ENCODE peak calls at places on chromosomes 4 and X, in six cellular contexts. A is hepatocyte, U is HCT116, L is DND-41, H is fibroblast of lung, S is PC-3. T is an unnamed sample.

GRCh38 chrX:12974797-12975669 is at the start of gene TMSB4X:
- DNase-seq in A (peak), U (no peak), L (peak), H (peak), S (peak), T (peak)

GRCh38 chr4:180665994-180666818 is 1577.0 kb upstream of the TENM3 start:
- DNase-seq in A (peak), U (peak), L (peak), H (peak), S (peak), T (peak)

GRCh38 chr4:6224725-6225124 is 24.4 kb upstream of the JAKMIP1 start:
- DNase-seq in A (no peak), U (no peak), L (no peak), H (no peak), S (no peak), T (no peak)

GRCh38 chr4:39324446-39324845 is 41.7 kb downstream of the RFC1 start:
- DNase-seq in A (no peak), U (no peak), L (no peak), H (no peak), S (no peak), T (no peak)

GRCh38 chr4:142091085-142091513 is 454.7 kb downstream of the IL15 start:
- DNase-seq in A (no peak), U (no peak), L (no peak), H (peak), S (peak), T (no peak)

GRCh38 chr4:136900706-136901105 is 631.6 kb downstream of the PCDH18 start:
- DNase-seq in A (no peak), U (no peak), L (peak), H (peak), S (no peak), T (no peak)

GRCh38 chrX:70452143-70452733 is 7.6 kb downstream of the DLG3 start:
- DNase-seq in A (peak), U (peak), L (no peak), H (peak), S (peak), T (peak)

GRCh38 chrX:103687073-103687695 is 685 bp upstream of the MORF4L2 start:
- DNase-seq in A (peak), U (peak), L (peak), H (peak), S (peak), T (no peak)

GRCh38 chrX:152926923-152927322 is 29.1 kb downstream of the ZNF185 start:
- DNase-seq in A (no peak), U (no peak), L (no peak), H (no peak), S (no peak), T (no peak)

GRCh38 chr4:24067781-24068193 is 177.9 kb upstream of the PPARGC1A start:
- DNase-seq in A (peak), U (no peak), L (no peak), H (peak), S (peak), T (no peak)

GRCh38 chr4:3074078-3074845 is at the start of the genes HTT and HTT-AS:
- DNase-seq in A (peak), U (peak), L (peak), H (peak), S (peak), T (peak)

GRCh38 chr4:101355767-101356702 is 8.7 kb upstream of the PPP3CA start:
- DNase-seq in A (peak), U (peak), L (no peak), H (peak), S (peak), T (peak)

GRCh38 chr4:23934223-23934622 is 44.4 kb upstream of the PPARGC1A start:
- DNase-seq in A (no peak), U (no peak), L (no peak), H (no peak), S (no peak), T (no peak)

GRCh38 chr4:57098945-57099344 is 11.2 kb downstream of the IGFBP7 start:
- DNase-seq in A (no peak), U (no peak), L (no peak), H (peak), S (no peak), T (no peak)

GRCh38 chr4:52701207-52701606 is 42.1 kb upstream of the USP46 start:
- DNase-seq in A (no peak), U (no peak), L (no peak), H (no peak), S (no peak), T (no peak)

GRCh38 chr4:99833766-99834165 is 17.1 kb downstream of the DAPP1 start:
- DNase-seq in A (no peak), U (no peak), L (no peak), H (no peak), S (no peak), T (no peak)

GRCh38 chr4:109171098-109171497 is 131.4 kb downstream of the COL25A1 start:
- DNase-seq in A (no peak), U (no peak), L (no peak), H (no peak), S (no peak), T (no peak)

GRCh38 chrX:80876877-80877276 is 67.2 kb upstream of the BRWD3 start:
- DNase-seq in A (peak), U (peak), L (no peak), H (peak), S (peak), T (no peak)

GRCh38 chrX:86133761-86134160 is 14.5 kb upstream of the DACH2 start:
- DNase-seq in A (peak), U (no peak), L (no peak), H (peak), S (no peak), T (no peak)

GRCh38 chr4:73843369-73843768 is 6.9 kb downstream of the CXCL6 start:
- DNase-seq in A (no peak), U (no peak), L (no peak), H (peak), S (peak), T (no peak)

GRCh38 chr4:182174979-182175378 is 68.2 kb upstream of the TENM3 start:
- DNase-seq in A (no peak), U (no peak), L (no peak), H (no peak), S (no peak), T (no peak)

GRCh38 chrX:71493111-71493613 is 39.7 kb upstream of the OGT start:
- DNase-seq in A (no peak), U (no peak), L (no peak), H (no peak), S (no peak), T (no peak)

GRCh38 chr4:152064282-152064681 is 303.5 kb upstream of the GATB start:
- DNase-seq in A (no peak), U (no peak), L (no peak), H (peak), S (peak), T (no peak)
- H3K4me3 ChIP-seq in A (no peak), U (no peak), L (no peak), H (no peak), S (no peak), T (no peak)

GRCh38 chrX:25017667-25018247 is 2.0 kb upstream of the ARX start:
- DNase-seq in A (no peak), U (no peak), L (peak), H (no peak), S (no peak), T (no peak)

GRCh38 chrX:25021132-25021498 is 5.3 kb upstream of the ARX start:
- DNase-seq in A (no peak), U (no peak), L (no peak), H (no peak), S (no peak), T (no peak)

GRCh38 chrX:25020391-25021131 is 4.8 kb upstream of the ARX start:
- DNase-seq in A (peak), U (no peak), L (no peak), H (no peak), S (no peak), T (no peak)

GRCh38 chrX:25018682-25019081 is 2.9 kb upstream of the ARX start:
- DNase-seq in A (no peak), U (no peak), L (no peak), H (no peak), S (no peak), T (no peak)

DNA sequence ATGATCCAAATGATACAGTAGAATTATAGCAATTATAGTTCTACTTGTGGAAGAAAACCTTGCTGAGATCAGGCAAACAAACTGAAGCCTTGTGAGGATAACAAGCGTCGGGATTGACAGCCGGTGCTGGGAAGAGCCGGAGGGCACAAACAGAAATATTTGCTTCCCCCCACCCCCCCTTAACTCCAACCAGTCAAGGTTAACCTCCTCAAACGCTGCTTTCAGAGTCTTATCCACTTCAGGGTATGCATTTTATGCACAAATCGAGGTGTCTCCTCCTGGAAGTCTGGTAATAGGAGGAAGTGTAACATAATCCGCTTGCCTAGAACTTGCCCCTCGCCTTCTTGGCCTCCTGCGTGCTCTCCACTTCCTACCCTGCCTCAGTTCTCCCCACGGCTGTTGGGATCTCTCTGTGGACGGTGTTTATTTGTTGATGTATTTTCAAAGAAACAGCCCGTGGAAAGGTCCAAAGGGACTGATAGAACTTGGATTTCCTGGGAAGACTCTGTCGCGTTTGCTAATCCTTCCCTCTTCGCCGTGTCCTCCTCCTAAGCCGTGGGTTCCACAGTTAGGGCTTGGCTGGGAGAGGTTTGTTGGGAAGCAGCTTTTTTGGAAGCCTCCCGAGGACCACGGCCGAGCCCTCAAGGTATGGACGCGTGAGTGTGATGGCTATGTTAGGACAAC is 4.1 kb upstream of the ARX start:
- DNase-seq in A (no peak), U (no peak), L (no peak), H (no peak), S (no peak), T (no peak)
- TF ChIP-seq EZH2 in A (peak), U (no peak), L (no peak), H (peak), S (no peak), T (no peak)

GRCh38 chr4:140579278-140579677 is 10.5 kb upstream of the UCP1 start:
- DNase-seq in A (no peak), U (no peak), L (no peak), H (no peak), S (no peak), T (no peak)
- H3K4me2 ChIP-seq in A (no peak), U (no peak), L (no peak), H (no peak), S (no peak), T (no peak)

DNA sequence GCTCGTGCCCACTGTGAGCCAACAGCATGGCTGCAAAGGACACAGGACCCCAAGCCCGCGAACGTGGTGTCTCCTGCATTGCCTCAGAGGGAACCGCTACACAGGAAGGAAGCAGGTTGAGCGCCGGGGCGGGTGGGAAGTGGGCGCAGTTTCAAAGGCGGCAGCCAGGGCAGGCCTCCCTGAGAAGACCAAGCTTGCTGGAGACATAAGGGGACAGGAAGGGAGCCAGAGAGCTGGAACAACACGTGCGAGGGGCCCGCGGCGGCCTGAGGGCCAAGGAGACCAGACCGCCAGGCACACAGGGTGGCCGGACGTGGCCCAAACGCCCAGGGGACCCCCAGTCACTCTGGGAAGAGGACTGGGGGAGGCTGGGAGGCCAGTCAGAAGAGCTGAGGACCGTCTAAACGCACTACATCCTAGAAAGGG is 32.0 kb downstream of the CTBP1 start:
- DNase-seq in A (no peak), U (no peak), L (peak), H (no peak), S (no peak), T (no peak)
- H3K4me3 ChIP-seq in A (no peak), U (no peak), L (no peak), H (no peak), S (no peak), T (no peak)

GRCh38 chr4:186104895-186105720 is 604 bp downstream of the FAM149A start:
- DNase-seq in A (peak), U (no peak), L (no peak), H (no peak), S (no peak), T (peak)
- TF ChIP-seq EZH2 in A (no peak), U (no peak), L (no peak), H (no peak), S (peak), T (no peak)

GRCh38 chr4:7871356-7871755 is 68.3 kb downstream of the AFAP1 start:
- DNase-seq in A (no peak), U (no peak), L (no peak), H (no peak), S (no peak), T (no peak)
- H3K4me2 ChIP-seq in A (no peak), U (no peak), L (no peak), H (peak), S (no peak), T (no peak)

GRCh38 chrX:136198010-136198409 is 50.7 kb downstream of the FHL1 start:
- DNase-seq in A (no peak), U (no peak), L (no peak), H (peak), S (no peak), T (no peak)
- H3K4me3 ChIP-seq in A (no peak), U (no peak), L (no peak), H (no peak), S (no peak), T (no peak)

GRCh38 chr4:110630621-110631402 is 7.9 kb upstream of the PITX2 start:
- DNase-seq in A (no peak), U (no peak), L (no peak), H (no peak), S (no peak), T (no peak)
- TF ChIP-seq EZH2 in A (no peak), U (no peak), L (no peak), H (peak), S (no peak), T (no peak)